ENCODE peak calls at places on chromosomes 12 and 14, in five cellular contexts. V is uterus, M is HepG2, N is gastrocnemius medialis, Q is PC-9. H is an unnamed sample.

GRCh38 chr12:81800298-81801148 is 41.4 kb upstream of the PPFIA2 start:
- DNase-seq in V (no peak), M (no peak), N (no peak), Q (no peak), H (no peak)

GRCh38 chr12:123142948-123143752 is 7.7 kb downstream of the PITPNM2 start:
- DNase-seq in V (no peak), M (peak; percentile 66), N (no peak), Q (no peak), H (no peak)

GRCh38 chr14:99441157-99441870 is 39.3 kb downstream of the SETD3 start:
- DNase-seq in V (no peak), M (peak; percentile 18), N (no peak), Q (no peak), H (peak; percentile 38)

GRCh38 chr14:100306256-100306505 is at the start of gene SLC25A29:
- DNase-seq in V (no peak), M (no peak), N (no peak), Q (no peak), H (no peak)

GRCh38 chr12:12091977-12092663 is 21.4 kb downstream of the BCL2L14 start:
- DNase-seq in V (no peak), M (peak; percentile 14), N (no peak), Q (no peak), H (no peak)

GRCh38 chr14:65229431-65230286 is 127.3 kb upstream of the MAX start:
- DNase-seq in V (no peak), M (peak; percentile 72), N (no peak), Q (peak; percentile 42), H (peak; percentile 47)

GRCh38 chr12:68636268-68636667 is 25.6 kb downstream of the RAP1B start:
- DNase-seq in V (no peak), M (no peak), N (no peak), Q (peak; percentile 87), H (peak; percentile 28)

GRCh38 chr12:61757831-61758505 is 502.2 kb upstream of the USP15 start:
- DNase-seq in V (no peak), M (no peak), N (no peak), Q (no peak), H (no peak)

GRCh38 chr12:48973992-48974673 is 2.6 kb upstream of the WNT10B start:
- DNase-seq in V (no peak), M (no peak), N (no peak), Q (no peak), H (no peak)

GRCh38 chr12:57657744-57658143 is 24.7 kb upstream of the B4GALNT1 start:
- DNase-seq in V (no peak), M (no peak), N (no peak), Q (no peak), H (no peak)

GRCh38 chr14:65044596-65044959 is 57.7 kb downstream of the MAX start:
- DNase-seq in V (no peak), M (no peak), N (no peak), Q (no peak), H (no peak)

GRCh38 chr14:21168055-21168454 is 12.2 kb upstream of the OR5AU1 start:
- DNase-seq in V (no peak), M (no peak), N (no peak), Q (no peak), H (no peak)

GRCh38 chr12:70556179-70556869 is 80.9 kb downstream of the PTPRB start:
- DNase-seq in V (no peak), M (no peak), N (no peak), Q (no peak), H (no peak)

GRCh38 chr12:47798481-47798948 is 21.2 kb downstream of the HDAC7 start:
- DNase-seq in V (no peak), M (no peak), N (no peak), Q (no peak), H (no peak)

GRCh38 chr12:47799357-47799955 is 20.2 kb downstream of the HDAC7 start:
- DNase-seq in V (no peak), M (no peak), N (peak; percentile 83), Q (no peak), H (no peak)

GRCh38 chr12:47795814-47796411 is 22.9 kb downstream of the SLC48A1 start:
- DNase-seq in V (no peak), M (no peak), N (no peak), Q (no peak), H (no peak)

GRCh38 chr12:47795121-47795813 is 22.2 kb downstream of the SLC48A1 start:
- DNase-seq in V (no peak), M (no peak), N (no peak), Q (no peak), H (no peak)

GRCh38 chr12:47797432-47797831 is 22.3 kb downstream of the HDAC7 start:
- DNase-seq in V (no peak), M (no peak), N (no peak), Q (no peak), H (no peak)
- TF ChIP-seq CTCF in V (peak; percentile 28), M (peak; percentile 74), N (peak; percentile 71), Q (peak; percentile 46), H (peak; percentile 68)

DNA sequence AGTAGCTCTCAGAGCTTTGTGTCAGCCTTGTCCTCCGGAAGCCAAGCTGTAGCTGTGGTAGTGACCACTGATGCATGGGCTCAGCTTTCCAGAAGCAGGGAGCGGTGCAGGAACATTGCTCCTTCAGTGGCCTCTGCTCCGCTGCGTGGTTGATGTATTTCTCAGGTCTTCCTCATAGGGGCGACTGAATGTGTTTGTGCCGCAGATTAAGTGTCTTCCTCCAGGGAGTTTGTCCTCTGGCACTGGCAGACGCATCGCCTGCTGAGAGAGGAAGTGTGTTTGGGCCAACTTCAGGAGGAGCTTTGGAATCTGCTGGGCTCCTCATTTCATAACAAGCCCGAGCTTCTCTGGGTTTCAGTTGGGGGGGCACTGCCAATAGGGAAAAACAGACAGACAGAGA is 69.2 kb upstream of the PRIMA1 start:
- DNase-seq in V (no peak), M (peak; percentile 9), N (no peak), Q (no peak), H (no peak)
- H3K4me3 ChIP-seq in V (no peak overlapping the region), M (no peak overlapping the region), N (no peak overlapping the region), Q (no peak overlapping the region), H (no peak overlapping the region)

DNA sequence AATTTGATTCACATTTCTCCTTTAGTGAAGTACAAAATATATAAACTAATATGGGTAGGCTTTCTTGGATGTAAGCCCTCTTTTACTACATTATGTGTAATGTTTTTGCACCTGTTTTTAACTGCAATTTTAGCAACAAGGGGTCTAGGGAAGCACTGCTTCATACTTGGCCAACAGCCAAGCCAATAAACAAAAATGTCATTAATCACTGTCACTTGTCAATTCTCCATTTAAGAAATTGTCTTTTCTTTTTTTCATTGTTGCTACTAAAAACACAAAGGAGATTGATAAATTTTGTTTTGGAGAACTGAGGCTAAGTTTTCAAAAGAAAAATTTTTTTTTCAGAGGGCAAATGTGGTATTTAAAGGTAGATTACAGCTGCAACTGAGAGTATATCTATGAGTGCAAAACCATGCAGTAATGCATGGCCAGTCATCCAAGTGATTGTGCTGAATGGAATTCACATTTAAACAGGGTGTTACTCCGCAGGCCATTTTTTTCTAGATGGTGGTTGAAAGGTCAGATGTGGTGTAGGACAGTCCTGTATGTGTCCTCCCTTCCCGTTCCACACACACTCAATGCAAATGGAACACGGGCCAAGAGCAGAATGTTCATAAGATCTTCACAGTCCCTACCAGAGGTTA is 503.0 kb upstream of the LMO3 start:
- DNase-seq in V (no peak), M (no peak), N (no peak), Q (peak; percentile 68), H (no peak)
- H3K4me1 ChIP-seq in V (no peaks in the 10 kb centered on the region), M (no peaks in the 10 kb centered on the region), N (no peaks in the 10 kb centered on the region), Q (peaks cover 13% of the 10 kb centered on the region), H (no peaks in the 10 kb centered on the region)

GRCh38 chr12:7985802-7986418 is 46.6 kb upstream of the FOXJ2 start:
- DNase-seq in V (no peak), M (no peak), N (no peak), Q (no peak), H (peak; percentile 54)
- TF ChIP-seq CTCF in V (no peak), M (no peak), N (no peak), Q (no peak), H (no peak)

GRCh38 chr12:102543931-102544485 is 63.6 kb upstream of the IGF1 start:
- DNase-seq in V (no peak), M (no peak), N (no peak), Q (no peak), H (no peak)

GRCh38 chr12:102542816-102543448 is 62.6 kb upstream of the IGF1 start:
- DNase-seq in V (no peak), M (no peak), N (no peak), Q (no peak), H (no peak)

GRCh38 chr12:102540856-102541385 is 60.6 kb upstream of the IGF1 start:
- DNase-seq in V (no peak), M (no peak), N (no peak), Q (no peak), H (no peak)

GRCh38 chr12:102543494-102543893 is 63.1 kb upstream of the IGF1 start:
- DNase-seq in V (no peak), M (no peak), N (no peak), Q (no peak), H (no peak)

GRCh38 chr12:102539651-102540553 is 59.5 kb upstream of the IGF1 start:
- DNase-seq in V (no peak), M (peak; percentile 31), N (no peak), Q (peak; percentile 82), H (peak; percentile 80)
- H3K4me3 ChIP-seq in V (no peak overlapping the region), M (no peak overlapping the region), N (no peak overlapping the region), Q (no peak overlapping the region), H (no peak overlapping the region)

DNA sequence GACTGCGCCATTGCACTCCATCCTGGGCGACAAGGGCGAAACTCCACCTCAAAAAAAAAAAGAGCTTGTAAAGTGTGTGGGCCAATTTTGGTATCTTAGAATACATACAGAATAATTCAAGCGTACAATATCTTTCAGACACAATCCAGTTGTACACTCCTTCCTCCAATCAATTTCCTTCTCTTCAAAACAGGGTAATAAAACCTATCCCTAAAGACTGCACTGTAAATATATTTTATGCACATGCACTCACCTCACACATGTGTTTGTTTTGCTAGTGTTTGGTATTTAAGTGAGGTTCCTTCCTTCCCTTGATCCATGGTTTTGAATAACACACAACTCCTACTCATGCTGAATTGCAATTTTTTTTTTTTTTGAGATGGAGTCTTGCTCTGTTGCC is 125.9 kb downstream of the PRICKLE1 start:
- DNase-seq in V (no peak), M (no peak), N (no peak), Q (no peak), H (no peak)
- H3K4me1 ChIP-seq in V (no peaks in the 10 kb centered on the region), M (no peaks in the 10 kb centered on the region), N (no peaks in the 10 kb centered on the region), Q (no peaks in the 10 kb centered on the region), H (no peaks in the 10 kb centered on the region)

GRCh38 chr12:1661553-1662335 is 29.1 kb upstream of the ADIPOR2 start:
- DNase-seq in V (peak; percentile 82), M (peak; percentile 81), N (peak; percentile 85), Q (peak; percentile 86), H (peak; percentile 89)

GRCh38 chr12:1660304-1661187 is 30.3 kb upstream of the ADIPOR2 start:
- DNase-seq in V (peak; percentile 65), M (peak; percentile 55), N (peak; percentile 74), Q (peak; percentile 92), H (peak; percentile 46)

GRCh38 chr12:1665366-1665765 is 25.5 kb upstream of the ADIPOR2 start:
- DNase-seq in V (no peak), M (no peak), N (no peak), Q (no peak), H (no peak)

GRCh38 chr12:1663440-1664132 is 27.3 kb upstream of the ADIPOR2 start:
- DNase-seq in V (no peak), M (no peak), N (no peak), Q (no peak), H (no peak)

GRCh38 chr12:1662761-1663439 is 28.0 kb upstream of the ADIPOR2 start:
- DNase-seq in V (peak; percentile 27), M (no peak), N (no peak), Q (peak; percentile 76), H (no peak)
- TF ChIP-seq CTCF in V (peak; percentile 10), M (no peak), N (no peak), Q (peak; percentile 80), H (no peak)

H was measured in Caco-2.